ENCODE peak calls at places on chromosomes 12 and 14, in five cellular contexts. B is thyroid gland, G is HepG2, S is transverse colon, M is ovary. N is an unnamed sample.

GRCh38 chr14:101964297-101965144 is at the start of gene DYNC1H1:
- DNase-seq in M (peak), G (peak), S (peak), B (peak), N (peak)

GRCh38 chr12:66716522-66716921 is 37.6 kb upstream of the GRIP1 start:
- DNase-seq in B (no peak), G (no peak), S (no peak), M (no peak), N (no peak)

GRCh38 chr14:75450381-75451276 is 22.8 kb downstream of the JDP2 start:
- DNase-seq in B (peak), M (peak), S (peak), G (peak), N (peak)

GRCh38 chr12:108611884-108612415 is 14.1 kb upstream of the TMEM119 start:
- DNase-seq in S (no peak), B (no peak), G (peak), M (no peak), N (no peak)

GRCh38 chr12:7460375-7461259 is 16.7 kb upstream of the CD163L1 start:
- DNase-seq in M (no peak), S (peak), G (peak), B (peak), N (no peak)

GRCh38 chr12:23731493-23731892 is 218.0 kb downstream of the SOX5 start:
- DNase-seq in G (no peak), S (no peak), M (no peak), B (no peak), N (no peak)

GRCh38 chr14:68225321-68225720 is 405.7 kb downstream of the RAD51B start:
- DNase-seq in M (no peak), G (no peak), S (no peak), B (no peak), N (no peak)

GRCh38 chr12:128267246-128267622 is 264 bp downstream of the TMEM132C start:
- DNase-seq in M (no peak), G (no peak), B (no peak), S (no peak), N (no peak)

GRCh38 chr14:55412686-55413085 is 1.1 kb upstream of the ATG14 start:
- DNase-seq in S (no peak), M (no peak), G (no peak), B (no peak), N (no peak)

GRCh38 chr12:26017484-26018211 is 59.2 kb downstream of the RASSF8 start:
- DNase-seq in G (peak), S (no peak), B (peak), M (no peak), N (peak)

GRCh38 chr12:122858591-122859302 is 23.5 kb downstream of the HIP1R start:
- DNase-seq in G (no peak), S (no peak), M (no peak), B (no peak), N (no peak)

GRCh38 chr14:105527381-105528196 is 1.2 kb downstream of the TMEM121 start:
- DNase-seq in S (no peak), M (no peak), B (no peak), G (no peak), N (no peak)

GRCh38 chr12:115079760-115080159 is 395.8 kb upstream of the TBX3 start:
- DNase-seq in M (no peak), S (no peak), B (no peak), G (no peak), N (no peak)

GRCh38 chr12:55926738-55927587 is 731 bp downstream of the PYM1 start:
- DNase-seq in M (peak), B (peak), S (peak), G (peak), N (peak)

GRCh38 chr12:64057706-64058105 is 164.4 kb downstream of the KICS2 start:
- DNase-seq in B (no peak), S (no peak), G (no peak), M (no peak), N (no peak)

GRCh38 chr12:104136577-104136976 is 1.4 kb downstream of the NFYB start:
- DNase-seq in S (no peak), M (no peak), B (no peak), G (no peak), N (no peak)

GRCh38 chr12:75585309-75585708 is 73.9 kb upstream of the KRR1 start:
- DNase-seq in B (no peak), G (no peak), M (no peak), S (no peak), N (no peak)

GRCh38 chr12:102480401-102480800 is at the start of gene IGF1:
- DNase-seq in S (no peak), G (no peak), B (no peak), M (no peak), N (no peak)

GRCh38 chr14:100871234-100872186 is 32.0 kb downstream of the RTL1 start:
- DNase-seq in S (no peak), B (no peak), G (peak), M (no peak), N (no peak)

GRCh38 chr12:50197297-50197727 is 30.1 kb upstream of the CERS5 start:
- DNase-seq in G (no peak), M (no peak), S (no peak), B (no peak), N (no peak)

GRCh38 chr12:124130717-124131670 is 158.0 kb downstream of the ZNF664 start:
- DNase-seq in B (no peak), S (peak), G (peak), M (no peak), N (no peak)

GRCh38 chr14:64253672-64254071 is 40.5 kb downstream of the ESR2 start:
- DNase-seq in S (no peak), B (no peak), M (no peak), G (no peak), N (no peak)

GRCh38 chr14:65336191-65336591 is 76.3 kb upstream of the FUT8 start:
- DNase-seq in G (no peak), M (no peak), B (no peak), S (no peak), N (no peak)

GRCh38 chr12:131865196-131865875 is 29.1 kb upstream of the ULK1 start:
- DNase-seq in B (no peak), G (no peak), S (no peak), M (no peak), N (no peak)

GRCh38 chr14:90651976-90652560 is 164.2 kb downstream of the TTC7B start:
- DNase-seq in B (no peak), G (no peak), S (no peak), M (no peak), N (no peak)

GRCh38 chr12:95201056-95201670 is 16.1 kb downstream of the FGD6 start:
- DNase-seq in G (no peak), S (no peak), M (no peak), B (no peak), N (no peak)

GRCh38 chr14:77707355-77707723 is 484 bp downstream of the ALKBH1 start:
- DNase-seq in S (peak), G (peak), B (peak), M (no peak), N (no peak)

GRCh38 chr12:90229771-90230170 is 521.1 kb upstream of the ATP2B1 start:
- DNase-seq in G (no peak), M (no peak), S (no peak), B (no peak), N (no peak)

GRCh38 chr14:29584992-29585391 is 342.7 kb downstream of the PRKD1 start:
- DNase-seq in B (peak), G (peak), S (peak), M (peak), N (peak)
- TF ChIP-seq POLR2A in B (no peak), G (no peak), S (no peak), M (no peak), N (no peak)

GRCh38 chr12:53192531-53193021 is 11.9 kb upstream of the CSAD start:
- DNase-seq in M (no peak), B (no peak), S (no peak), G (no peak), N (no peak)
- TF ChIP-seq POLR2A in M (no peak), B (no peak), S (no peak), G (no peak), N (no peak)

GRCh38 chr12:1933342-1933992 is 15.0 kb upstream of the CACNA2D4 start:
- DNase-seq in M (no peak), B (peak), G (no peak), S (no peak), N (peak)
- TF ChIP-seq POLR2A in M (no peak), B (no peak), G (no peak), S (no peak), N (no peak)

GRCh38 chr12:48954781-48955501 is 2.3 kb downstream of the ARF3 start:
- DNase-seq in G (no peak), M (no peak), B (peak), S (no peak), N (no peak)

GRCh38 chr12:48956279-48957140 is 777 bp downstream of the ARF3 start:
- DNase-seq in G (peak), B (peak), M (peak), S (peak), N (peak)

GRCh38 chr12:48954061-48954460 is 3.2 kb downstream of the ARF3 start:
- DNase-seq in M (no peak), B (no peak), S (no peak), G (no peak), N (no peak)

GRCh38 chr12:48958049-48958388 is 732 bp upstream of the ARF3 start:
- DNase-seq in M (no peak), S (no peak), B (no peak), G (no peak), N (no peak)

GRCh38 chr12:48957141-48958048 is at the start of gene ARF3:
- DNase-seq in G (peak), B (peak), M (peak), S (peak), N (peak)
- TF ChIP-seq POLR2A in G (peak), B (no peak), M (peak), S (peak), N (peak)

GRCh38 chr12:43872396-43872795 is 36.5 kb downstream of the TMEM117 start:
- DNase-seq in M (no peak), B (no peak), G (no peak), S (no peak), N (no peak)
- TF ChIP-seq POLR2A in M (no peak), B (no peak), G (no peak), S (no peak), N (no peak)

DNA sequence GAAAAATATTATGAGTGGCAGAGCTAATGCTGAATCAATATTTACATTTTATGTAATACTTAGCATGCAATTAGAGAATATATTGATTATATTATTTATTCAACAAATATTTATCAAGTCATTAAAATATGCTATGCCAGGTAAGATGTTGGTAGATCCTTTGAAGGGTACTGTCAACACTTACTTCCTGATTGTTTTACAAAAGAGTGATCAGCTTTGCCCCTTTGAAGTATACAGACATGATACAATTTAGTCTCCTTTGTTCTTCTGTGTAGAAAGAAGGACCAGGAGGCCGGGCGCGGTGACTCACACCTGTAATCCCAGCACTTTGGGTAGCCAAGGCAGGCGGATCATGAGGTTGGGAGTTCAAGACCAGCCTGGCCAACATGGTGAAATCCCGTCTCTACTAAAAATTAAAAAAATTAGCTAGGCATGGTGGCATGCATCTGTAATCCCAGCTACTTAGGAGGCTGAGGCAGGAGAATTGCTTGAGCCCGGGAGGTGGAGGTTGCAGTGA is 73.9 kb upstream of the IFNG-AS1 start:
- DNase-seq in B (no peak), G (peak), S (no peak), M (no peak), N (no peak)
- TF ChIP-seq POLR2A in B (no peak), G (no peak), S (no peak), M (no peak), N (no peak)

DNA sequence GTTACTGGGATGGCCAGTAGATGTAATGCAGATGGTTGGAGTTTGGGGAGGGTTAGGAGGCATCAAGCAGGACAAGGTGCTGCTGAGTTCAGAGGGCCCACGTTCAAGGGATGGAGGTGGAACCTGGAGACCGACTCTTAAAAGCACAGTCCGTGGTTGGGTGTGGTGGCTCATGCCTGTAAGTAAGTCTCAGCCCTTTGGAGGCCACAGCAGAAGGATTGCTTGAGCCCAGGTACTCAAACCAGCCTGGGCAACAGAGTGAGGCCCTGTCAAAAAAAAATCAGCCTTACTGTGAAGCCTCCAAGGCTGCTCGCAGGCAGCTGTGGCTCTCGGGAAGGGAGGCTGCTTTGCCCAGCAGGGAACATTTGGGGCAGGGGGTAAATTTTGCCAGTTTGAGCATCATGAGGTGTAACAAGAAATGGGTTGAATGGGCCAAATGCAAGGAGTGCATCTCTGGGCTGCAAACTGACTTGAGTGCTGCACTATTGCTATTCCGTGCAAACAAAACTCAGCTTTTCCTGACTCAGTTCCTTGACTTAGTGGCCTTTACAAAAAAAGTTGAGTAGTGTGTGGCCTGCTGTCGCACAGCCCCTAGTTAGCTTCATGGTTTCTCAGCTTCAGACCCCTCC is 55.0 kb downstream of the ANAPC7 start:
- DNase-seq in B (no peak), S (no peak), G (no peak), M (no peak), N (no peak)
- TF ChIP-seq POLR2A in B (no peak), S (no peak), G (no peak), M (no peak), N (no peak)

GRCh38 chr12:32679091-32679909 is at the start of gene DNM1L:
- DNase-seq in G (peak), M (peak), B (peak), S (peak), N (peak)
- TF ChIP-seq POLR2A in G (peak), M (peak), B (no peak), S (peak), N (peak)

GRCh38 chr12:111529424-111530368 is 69.4 kb downstream of the ATXN2 start:
- DNase-seq in M (no peak), B (peak), S (peak), G (peak), N (no peak)
- TF ChIP-seq POLR2A in M (no peak), B (no peak), S (no peak), G (no peak), N (no peak)